ENCODE peak calls at places on chromosomes 3 and 15, in ten cellular contexts. R is fibroblast of lung, Q is colonic mucosa, X is transverse colon, C is thoracic aorta, T is mucosa of descending colon, U is GM20000, Z is nephron progenitor cell, B is BJ, M is GM12865. E is an unnamed sample.

GRCh38 chr15:35000511-35000910 is 12.4 kb upstream of the ZNF770 start:
- DNase-seq in R (peak), Q (no peak), X (no peak), C (no peak), T (no peak), U (no peak), Z (no peak), B (peak), M (no peak), E (no peak)

GRCh38 chr3:24242012-24242698 is 252.5 kb downstream of the THRB start:
- DNase-seq in R (peak), Q (no peak), X (no peak), C (no peak), T (no peak), U (no peak), Z (no peak), B (no peak), M (no peak), E (no peak)

GRCh38 chr15:80870366-80870765 is 91.2 kb downstream of the CEMIP start:
- DNase-seq in R (no peak), Q (no peak), X (no peak), C (no peak), T (no peak), U (no peak), Z (no peak), B (no peak), M (no peak), E (no peak)

GRCh38 chr3:11480663-11481298 is 162.9 kb downstream of the VGLL4 start:
- DNase-seq in R (no peak), Q (no peak), X (peak), C (no peak), T (peak), U (no peak), Z (peak), B (no peak), M (no peak), E (no peak)

GRCh38 chr15:80920271-80920699 is 69.3 kb downstream of the MESD start:
- DNase-seq in R (no peak), Q (no peak), X (no peak), C (no peak), T (no peak), U (peak), Z (no peak), B (no peak), M (peak), E (no peak)

GRCh38 chr3:184334470-184335158 is 2.8 kb upstream of the FAM131A start:
- DNase-seq in R (peak), Q (no peak), X (no peak), C (no peak), T (no peak), U (no peak), Z (no peak), B (no peak), M (no peak), E (no peak)

GRCh38 chr3:153977148-153977547 is 144.0 kb upstream of the ARHGEF26 start:
- DNase-seq in R (peak), Q (no peak), X (no peak), C (no peak), T (no peak), U (no peak), Z (no peak), B (no peak), M (no peak), E (no peak)

GRCh38 chr15:38127306-38127731 is 125.3 kb upstream of the SPRED1 start:
- DNase-seq in R (peak), Q (peak), X (peak), C (no peak), T (peak), U (no peak), Z (no peak), B (no peak), M (no peak), E (no peak)

GRCh38 chr3:169264711-169265110 is 398.8 kb downstream of the MECOM start:
- DNase-seq in R (peak), Q (peak), X (peak), C (no peak), T (peak), U (no peak), Z (no peak), B (no peak), M (no peak), E (no peak)

GRCh38 chr15:92803852-92804609 is 96.1 kb upstream of the CHD2 start:
- DNase-seq in R (peak), Q (peak), X (peak), C (peak), T (peak), U (peak), Z (no peak), B (peak), M (peak), E (no peak)

GRCh38 chr3:169610888-169611291 is 52.6 kb downstream of the MECOM start:
- DNase-seq in R (peak), Q (no peak), X (no peak), C (no peak), T (no peak), U (no peak), Z (no peak), B (no peak), M (no peak), E (no peak)

GRCh38 chr15:58139631-58140522 is 1.7 kb downstream of the AQP9 start:
- DNase-seq in R (no peak), Q (no peak), X (no peak), C (no peak), T (no peak), U (no peak), Z (no peak), B (peak), M (no peak), E (no peak)

GRCh38 chr3:159859424-159859823 is 129.2 kb upstream of the IL12A start:
- DNase-seq in R (no peak), Q (no peak), X (no peak), C (no peak), T (no peak), U (no peak), Z (no peak), B (no peak), M (no peak), E (no peak)

GRCh38 chr3:36362216-36362615 is 18.1 kb upstream of the STAC start:
- DNase-seq in R (peak), Q (no peak), X (no peak), C (no peak), T (no peak), U (no peak), Z (no peak), B (no peak), M (no peak), E (no peak)

GRCh38 chr3:49841126-49841525 is 15.2 kb downstream of the TRAIP start:
- DNase-seq in R (no peak), Q (no peak), X (no peak), C (no peak), T (peak), U (no peak), Z (peak), B (no peak), M (peak), E (no peak)
- TF ChIP-seq CTCF in R (peak), Q (no peak), X (peak), C (no peak), T (no peak), U (peak), Z (peak), B (peak), M (peak), E (peak)

GRCh38 chr3:138696661-138697370 is 88.2 kb downstream of the FAIM start:
- DNase-seq in R (peak), Q (no peak), X (no peak), C (no peak), T (no peak), U (no peak), Z (no peak), B (no peak), M (no peak), E (no peak)
- TF ChIP-seq CTCF in R (no peak), Q (no peak), X (no peak), C (no peak), T (no peak), U (no peak), Z (no peak), B (no peak), M (no peak), E (no peak)

DNA sequence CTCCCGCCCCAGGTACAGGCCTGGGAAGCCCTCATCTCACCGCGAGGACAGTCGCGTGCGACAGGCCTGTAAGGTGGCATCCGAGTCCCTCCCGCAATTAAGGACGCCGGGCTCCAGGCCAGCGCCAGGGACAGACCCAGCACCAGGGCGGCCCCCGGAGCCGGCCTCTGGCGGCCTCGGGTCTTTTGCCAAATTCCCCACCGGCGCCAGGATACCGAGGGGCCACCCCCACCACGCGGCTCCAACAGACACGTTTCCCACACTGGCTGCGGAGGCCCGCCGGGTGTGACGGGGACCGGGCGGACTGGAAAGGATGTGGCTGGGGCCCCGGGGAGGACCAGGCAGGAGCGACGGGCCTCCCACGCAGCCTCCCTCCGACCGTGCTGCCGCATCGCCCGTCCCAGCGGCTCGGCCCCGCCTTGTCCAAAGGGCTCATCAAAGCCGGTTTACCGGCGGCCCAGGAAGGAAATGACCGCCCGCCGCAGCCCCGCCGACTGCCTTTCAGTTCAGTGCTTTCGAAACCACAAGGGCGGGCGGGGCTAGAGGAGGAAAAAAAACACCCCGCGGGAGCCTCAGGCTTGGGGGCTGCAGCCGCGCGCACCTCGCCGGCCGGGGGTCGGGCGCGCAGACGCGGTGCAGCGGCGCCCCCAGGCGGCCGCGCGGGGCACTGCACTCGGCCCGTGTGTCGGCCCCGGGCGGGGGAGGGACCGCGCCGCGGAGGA is 11.2 kb downstream of the XXYLT1 start:
- DNase-seq in R (peak), Q (peak), X (peak), C (peak), T (peak), U (peak), Z (peak), B (peak), M (peak), E (peak)
- TF ChIP-seq CTCF in R (no peak), Q (peak), X (peak), C (no peak), T (peak), U (peak), Z (no peak), B (no peak), M (peak), E (peak)

DNA sequence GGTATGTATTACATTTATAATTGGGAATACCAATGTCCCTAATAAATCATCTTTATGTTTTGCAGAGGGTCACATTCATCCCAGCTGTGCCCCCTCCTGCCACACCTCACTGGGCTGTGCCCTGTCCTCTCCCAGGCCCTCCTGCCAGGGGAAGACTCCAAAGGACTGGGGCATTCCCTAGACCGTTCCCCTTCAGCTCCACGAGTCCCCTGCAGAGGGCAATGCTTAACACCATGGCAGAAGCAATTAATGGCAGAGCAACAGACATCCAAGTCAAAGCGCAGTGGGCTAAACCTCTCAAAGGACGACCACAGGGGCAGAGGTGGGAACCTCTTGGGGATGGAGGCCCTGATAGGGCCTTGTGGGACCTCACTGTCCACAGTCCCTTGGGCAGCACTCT is 71.3 kb upstream of the SEC13 start:
- DNase-seq in R (no peak), Q (no peak), X (no peak), C (no peak), T (no peak), U (no peak), Z (no peak), B (no peak), M (no peak), E (no peak)
- TF ChIP-seq CTCF in R (no peak), Q (no peak), X (no peak), C (no peak), T (no peak), U (no peak), Z (no peak), B (no peak), M (no peak), E (no peak)

DNA sequence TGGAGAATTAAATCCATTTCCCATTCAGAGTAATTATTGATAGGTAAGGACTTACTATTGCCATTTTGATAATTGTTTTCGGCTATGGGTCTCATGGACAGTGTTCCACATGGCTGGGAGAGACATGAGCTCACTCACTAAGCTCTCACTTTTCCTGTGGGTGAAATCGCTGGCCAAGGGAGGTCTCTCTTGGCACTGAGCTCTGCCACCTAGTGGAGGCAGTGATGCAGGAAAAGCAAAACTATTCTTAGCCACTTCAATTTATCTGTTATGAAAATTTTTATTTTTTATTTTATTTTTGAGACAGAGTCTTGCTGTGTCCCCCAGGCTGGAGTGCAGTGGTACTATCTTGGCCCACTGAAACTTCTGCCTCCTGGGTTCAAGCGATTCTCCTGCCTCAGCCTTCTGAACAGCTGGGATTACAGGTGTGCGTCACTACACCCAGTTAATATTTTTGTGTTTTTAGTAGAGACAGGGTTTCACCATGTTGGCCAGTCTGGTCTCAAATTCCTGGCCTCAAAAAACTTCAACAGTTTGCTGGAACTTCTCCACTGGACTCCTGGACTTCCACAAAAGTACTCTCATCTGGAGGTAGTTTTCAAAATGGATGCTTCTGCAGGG is 4.7 kb upstream of the RNF13 start:
- DNase-seq in R (peak), Q (peak), X (peak), C (peak), T (peak), U (peak), Z (peak), B (no peak), M (peak), E (peak)
- TF ChIP-seq CTCF in R (peak), Q (peak), X (peak), C (peak), T (peak), U (peak), Z (peak), B (peak), M (peak), E (peak)

E was measured in progenitor cell of endocrine pancreas.